ENCODE peak calls at places on chromosomes 13 and 19, in ten cellular contexts. G, N, Z, S, O, H, U, W, L and F are unnamed samples.

GRCh38 chr13:83184819-83185218 is 697.5 kb downstream of the SLITRK1 start:
- DNase-seq in O (peak), W (no peak), Z (peak), L (no peak), S (peak), H (no peak), G (no peak), N (peak), U (peak), F (peak)

GRCh38 chr19:16309653-16310052 is 15.0 kb upstream of the KLF2 start:
- DNase-seq in G (no peak), U (no peak), Z (no peak), O (no peak), L (no peak), S (no peak), H (no peak), N (no peak), W (no peak), F (no peak)

GRCh38 chr19:34732548-34733255 is 1.3 kb upstream of the ZNF181 start:
- DNase-seq in Z (no peak), S (no peak), U (no peak), N (no peak), G (no peak), L (no peak), W (peak), H (no peak), O (no peak), F (no peak)

GRCh38 chr19:44050740-44051653 is 839 bp upstream of the ZNF223 start:
- DNase-seq in Z (no peak), S (peak), L (no peak), N (no peak), H (no peak), G (peak), U (no peak), O (peak), W (peak), F (no peak)

GRCh38 chr19:8001995-8002849 is 3.2 kb downstream of the ELAVL1 start:
- DNase-seq in H (peak), L (no peak), O (peak), U (peak), W (peak), N (no peak), G (peak), S (peak), Z (peak), F (peak)

GRCh38 chr19:47514151-47514868 is 553 bp downstream of the NAPA start:
- DNase-seq in W (no peak), H (no peak), G (no peak), U (no peak), S (no peak), O (no peak), Z (no peak), L (no peak), N (no peak), F (peak)

GRCh38 chr13:102774596-102775375 is 1.2 kb upstream of the TEX30 start:
- DNase-seq in L (no peak), U (no peak), S (no peak), O (no peak), N (no peak), W (peak), Z (no peak), G (no peak), H (no peak), F (no peak)

GRCh38 chr13:32316030-32316344 is 679 bp downstream of the BRCA2 start:
- DNase-seq in N (no peak), U (no peak), O (no peak), G (no peak), S (no peak), L (no peak), H (no peak), W (no peak), Z (no peak), F (no peak)

GRCh38 chr13:91313103-91313502 is 34.4 kb upstream of the MIR17HG start:
- DNase-seq in W (peak), U (peak), G (no peak), S (peak), H (no peak), Z (peak), N (no peak), O (peak), L (no peak), F (peak)

GRCh38 chr19:47679922-47680857 is 33.0 kb upstream of the EHD2 start:
- DNase-seq in W (no peak), S (no peak), L (no peak), H (no peak), O (no peak), U (no peak), G (no peak), N (no peak), Z (no peak), F (no peak)

GRCh38 chr13:99218545-99218944 is 17.9 kb downstream of the UBAC2 start:
- DNase-seq in U (peak), N (no peak), S (no peak), H (no peak), Z (no peak), L (no peak), W (no peak), O (no peak), G (no peak), F (no peak)

GRCh38 chr13:98741741-98742435 is 10.6 kb downstream of the SLC15A1 start:
- DNase-seq in H (no peak), S (no peak), L (no peak), O (no peak), U (no peak), W (no peak), N (peak), G (no peak), Z (peak), F (no peak)

GRCh38 chr13:80547885-80548284 is 207.0 kb upstream of the SPRY2 start:
- DNase-seq in H (no peak), O (peak), W (no peak), G (no peak), S (peak), U (no peak), L (no peak), Z (no peak), N (no peak), F (no peak)

GRCh38 chr19:771332-771785 is 20.4 kb downstream of the MISP start:
- DNase-seq in L (no peak), H (peak), O (peak), N (no peak), Z (peak), U (peak), S (peak), G (peak), W (peak), F (peak)

GRCh38 chr13:101488734-101489133 is 36.3 kb downstream of the ITGBL1 start:
- DNase-seq in S (no peak), Z (no peak), L (no peak), N (no peak), H (no peak), G (no peak), O (no peak), U (no peak), W (no peak), F (no peak)

GRCh38 chr19:43465468-43466120 is at the start of gene LYPD3:
- DNase-seq in Z (peak), S (peak), W (peak), N (peak), O (peak), H (no peak), U (peak), G (peak), L (no peak), F (peak)

GRCh38 chr19:3359850-3360493 is 6.4 kb upstream of the NFIC start:
- DNase-seq in O (no peak), S (no peak), Z (no peak), W (peak), G (no peak), U (no peak), H (no peak), N (no peak), L (no peak), F (no peak)

GRCh38 chr19:48587387-48587786 is 19.2 kb upstream of the SPACA4 start:
- DNase-seq in H (no peak), U (no peak), S (no peak), N (no peak), W (no peak), O (no peak), G (no peak), Z (no peak), L (no peak), F (no peak)

GRCh38 chr19:13718733-13719132 is 45.6 kb upstream of the MRI1 start:
- DNase-seq in N (no peak), W (peak), S (peak), G (peak), U (peak), H (no peak), O (peak), L (no peak), Z (no peak), F (peak)

GRCh38 chr13:51933466-51934058 is 71.8 kb downstream of the CCDC70 start:
- DNase-seq in Z (no peak), H (no peak), L (no peak), W (no peak), S (no peak), N (no peak), U (no peak), O (no peak), G (no peak), F (no peak)

GRCh38 chr13:51938454-51938853 is 72.8 kb downstream of the ATP7B start:
- DNase-seq in S (no peak), G (no peak), O (no peak), U (no peak), N (no peak), L (no peak), Z (no peak), H (no peak), W (no peak), F (no peak)

GRCh38 chr13:51934461-51935087 is 72.8 kb downstream of the CCDC70 start:
- DNase-seq in U (no peak), O (no peak), Z (no peak), G (no peak), H (no peak), W (no peak), S (no peak), L (no peak), N (no peak), F (no peak)

GRCh38 chr13:51937320-51938290 is 73.6 kb downstream of the ATP7B start:
- DNase-seq in L (no peak), S (no peak), G (no peak), H (no peak), W (no peak), Z (no peak), N (no peak), U (no peak), O (no peak), F (no peak)

DNA sequence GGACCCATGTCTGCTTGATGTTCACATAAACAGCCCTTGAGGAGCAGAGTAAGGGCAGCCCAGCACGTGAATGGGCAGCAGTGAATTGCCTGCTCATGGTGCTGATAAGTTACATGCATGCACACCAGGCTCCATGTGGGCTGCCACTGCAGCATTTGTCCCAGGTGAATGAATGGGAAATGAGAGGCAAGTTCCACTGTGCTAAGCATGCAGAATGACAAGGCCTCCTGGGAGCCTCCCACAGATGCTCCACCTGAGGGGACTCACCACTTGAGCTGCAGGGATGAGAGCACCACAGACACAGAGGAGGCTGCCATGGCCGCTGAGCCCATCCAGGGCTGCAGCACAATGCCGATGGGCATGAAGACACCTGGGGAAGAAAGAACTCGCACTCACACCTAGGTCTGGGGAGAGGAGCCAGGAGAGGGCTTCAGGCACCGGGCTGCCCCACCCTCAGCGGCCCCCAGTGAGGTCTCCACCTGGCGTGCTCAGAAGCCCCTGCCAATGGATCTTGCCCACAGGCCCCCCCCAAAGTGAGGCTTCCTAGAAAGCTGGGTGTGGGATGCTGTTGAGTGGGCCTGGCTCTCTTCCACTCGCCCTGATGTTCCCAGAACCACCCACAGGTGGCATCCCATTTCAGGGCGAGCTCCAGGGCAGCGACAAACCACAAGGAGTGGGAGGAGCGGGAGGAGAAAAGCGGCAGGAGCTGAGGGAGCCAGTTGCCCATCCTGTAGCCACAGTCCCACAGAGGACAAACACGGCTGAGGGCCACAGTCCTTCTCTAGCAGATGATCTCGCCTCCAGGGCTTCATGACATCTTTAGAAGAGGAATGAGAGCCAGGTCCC is 73.8 kb downstream of the CCDC70 start:
- DNase-seq in S (peak), U (no peak), Z (peak), G (peak), O (peak), H (no peak), L (no peak), N (no peak), W (peak), F (peak)
- TF ChIP-seq CTCF in S (peak), U (peak), Z (peak), G (no peak), O (peak), H (peak), L (no peak), N (peak), W (peak), F (peak)

DNA sequence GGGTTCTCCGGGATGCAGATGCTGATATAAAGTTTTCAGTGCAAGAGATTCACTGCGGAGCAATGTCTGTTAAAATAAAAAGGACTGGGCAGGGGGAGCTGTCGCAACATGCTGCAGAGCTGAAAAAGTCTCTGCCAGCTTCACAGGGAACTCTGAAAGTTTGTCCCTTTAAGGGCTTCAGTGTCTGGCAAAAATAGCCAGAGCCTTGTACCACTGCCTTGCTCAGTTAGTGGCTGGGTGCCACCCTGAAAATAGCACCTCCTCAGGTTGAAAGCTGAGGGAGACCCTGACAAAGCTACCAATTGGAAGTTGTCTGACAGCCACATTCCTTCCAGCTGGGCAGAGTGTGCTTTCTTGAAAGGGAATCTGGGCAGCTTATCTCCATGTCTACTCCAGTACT is 3.0 kb upstream of the NDFIP2 start:
- DNase-seq in O (no peak), S (no peak), U (no peak), G (no peak), N (no peak), H (no peak), L (no peak), W (peak), Z (no peak), F (no peak)
- TF ChIP-seq CTCF in O (no peak), S (no peak), U (no peak), G (no peak), N (no peak), H (no peak), L (no peak), W (no peak), Z (peak), F (no peak)

GRCh38 chr13:94548382-94549240 is 47.3 kb downstream of the TGDS start:
- DNase-seq in N (no peak), G (peak), Z (no peak), L (no peak), U (peak), W (peak), O (peak), S (peak), H (no peak), F (no peak)
- TF ChIP-seq CTCF in N (peak), G (no peak), Z (peak), L (no peak), U (peak), W (peak), O (peak), S (no peak), H (peak), F (no peak)

GRCh38 chr19:18401580-18402112 is 4.2 kb upstream of the LRRC25 start:
- DNase-seq in N (no peak), O (peak), Z (peak), U (peak), G (peak), L (no peak), H (no peak), W (peak), S (peak), F (peak)
- TF ChIP-seq CTCF in N (peak), O (peak), Z (peak), U (peak), G (peak), L (no peak), H (peak), W (peak), S (peak), F (peak)

GRCh38 chr13:72537782-72538181 is 189.6 kb downstream of the MZT1 start:
- DNase-seq in H (no peak), S (no peak), N (no peak), W (no peak), O (no peak), L (no peak), G (no peak), Z (no peak), U (no peak), F (no peak)

GRCh38 chr13:72537400-72537780 is 190.0 kb downstream of the MZT1 start:
- DNase-seq in G (no peak), Z (no peak), W (no peak), N (no peak), L (no peak), U (no peak), S (no peak), H (no peak), O (no peak), F (no peak)

GRCh38 chr13:72539925-72540324 is 187.5 kb downstream of the MZT1 start:
- DNase-seq in L (no peak), G (no peak), U (no peak), Z (no peak), H (no peak), S (no peak), W (no peak), O (no peak), N (no peak), F (no peak)

GRCh38 chr13:72535076-72535475 is 192.4 kb downstream of the MZT1 start:
- DNase-seq in H (no peak), U (no peak), G (no peak), L (no peak), N (no peak), Z (no peak), W (no peak), O (no peak), S (no peak), F (no peak)

DNA sequence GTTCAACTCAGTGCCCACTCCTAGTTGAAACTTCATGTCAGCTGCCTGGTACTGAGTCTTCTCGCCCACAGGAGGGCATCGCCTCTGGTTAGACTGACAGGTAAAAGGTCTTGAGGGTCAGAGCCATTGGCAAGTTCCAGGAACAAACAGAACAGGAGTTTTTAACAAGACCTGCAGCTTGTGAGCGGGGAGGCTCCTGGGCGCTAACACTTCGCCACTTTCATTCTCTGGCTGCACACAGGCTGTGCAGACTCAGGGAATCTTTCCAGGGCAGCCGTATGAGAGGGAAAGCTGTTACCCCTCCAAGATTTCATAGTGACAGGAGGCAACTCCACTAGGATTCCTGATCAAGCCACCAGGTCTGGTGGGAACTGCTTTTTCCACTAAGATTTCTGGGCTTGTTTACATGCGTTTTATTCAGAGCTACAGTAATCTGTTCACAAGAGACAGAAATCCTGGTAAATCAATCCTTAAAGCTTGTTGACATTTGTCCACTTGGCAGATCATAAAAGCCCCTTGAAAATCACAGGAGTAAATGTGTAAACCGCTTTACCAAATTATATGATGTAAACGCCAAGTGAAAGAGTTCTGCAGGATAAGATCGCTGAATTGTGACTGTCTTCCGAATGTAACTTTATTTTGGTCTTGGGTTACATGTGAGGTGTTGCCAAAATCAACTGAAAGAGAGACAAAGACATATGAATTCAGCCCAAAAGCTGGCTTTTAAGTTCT is 190.6 kb downstream of the MZT1 start:
- DNase-seq in G (no peak), N (no peak), H (no peak), W (peak), U (no peak), L (no peak), O (no peak), S (no peak), Z (no peak), F (no peak)
- TF ChIP-seq CTCF in G (no peak), N (no peak), H (no peak), W (no peak), U (no peak), L (no peak), O (no peak), S (no peak), Z (no peak), F (no peak)

GRCh38 chr13:38941353-38941945 is 49.2 kb downstream of the STOML3 start:
- DNase-seq in G (no peak), N (no peak), H (no peak), Z (no peak), L (no peak), S (peak), U (no peak), O (peak), W (no peak), F (peak)

GRCh38 chr13:38944219-38944618 is 46.4 kb downstream of the STOML3 start:
- DNase-seq in Z (no peak), H (no peak), G (no peak), O (no peak), S (no peak), U (no peak), L (no peak), W (no peak), N (no peak), F (no peak)

GRCh38 chr13:38947049-38947448 is 43.6 kb downstream of the STOML3 start:
- DNase-seq in S (no peak), N (no peak), H (no peak), G (no peak), O (no peak), W (no peak), Z (no peak), L (no peak), U (no peak), F (no peak)

DNA sequence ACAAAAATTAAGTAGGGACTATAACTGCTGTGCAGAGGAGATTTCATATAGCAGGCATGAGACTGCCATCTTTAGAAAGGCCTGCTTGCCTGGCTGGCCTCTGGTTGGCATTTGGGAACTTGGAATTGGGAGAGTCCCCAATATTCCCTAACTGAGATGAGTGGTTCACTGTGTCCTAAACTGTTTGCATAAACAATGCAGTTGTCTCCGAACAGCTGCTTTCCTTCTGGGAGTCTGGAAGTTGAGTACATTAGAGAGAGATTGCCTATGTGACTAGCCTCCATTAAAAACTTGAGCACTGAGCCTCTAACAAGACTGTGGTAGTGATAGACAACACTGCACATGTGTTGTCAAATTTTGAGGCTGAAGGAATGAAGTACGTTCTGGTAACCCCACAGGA is 47.4 kb downstream of the STOML3 start:
- DNase-seq in Z (no peak), N (no peak), H (no peak), G (no peak), L (no peak), O (no peak), W (no peak), U (no peak), S (no peak), F (no peak)
- TF ChIP-seq CTCF in Z (no peak), N (no peak), H (no peak), G (no peak), L (no peak), O (no peak), W (no peak), U (no peak), S (no peak), F (no peak)